ENCODE peak calls at places on chromosomes 7 and 10, in five cellular contexts. One of them, this sample, is unnamed.

GRCh38 chr10:48400129-48400849 is 93.8 kb downstream of the MAPK8 start:
- DNase-seq in tibial nerve: no peak
- DNase-seq in suprapubic skin: no peak
- DNase-seq in spleen: no peak
- DNase-seq in esophagus squamous epithelium: no peak
- DNase-seq in this sample: no peak

GRCh38 chr7:154644366-154644765 is 358.6 kb downstream of the PAXIP1 start:
- DNase-seq in tibial nerve: no peak
- DNase-seq in suprapubic skin: no peak
- DNase-seq in spleen: no peak
- DNase-seq in esophagus squamous epithelium: no peak
- DNase-seq in this sample: no peak

GRCh38 chr10:25050402-25050801 is 34.0 kb downstream of the THNSL1 start:
- DNase-seq in tibial nerve: no peak
- DNase-seq in suprapubic skin: no peak
- DNase-seq in spleen: no peak
- DNase-seq in esophagus squamous epithelium: no peak
- DNase-seq in this sample: no peak

GRCh38 chr10:113563306-113564088 is 10.6 kb downstream of the HABP2 start:
- DNase-seq in tibial nerve: peak
- DNase-seq in suprapubic skin: peak
- DNase-seq in spleen: peak
- DNase-seq in esophagus squamous epithelium: no peak
- DNase-seq in this sample: peak

GRCh38 chr10:132872658-132873057 is 69.7 kb downstream of the CFAP46 start:
- DNase-seq in tibial nerve: no peak
- DNase-seq in suprapubic skin: peak
- DNase-seq in spleen: peak
- DNase-seq in esophagus squamous epithelium: no peak
- DNase-seq in this sample: peak

GRCh38 chr7:134056816-134057215 is 70.3 kb upstream of the LRGUK start:
- DNase-seq in tibial nerve: no peak
- DNase-seq in suprapubic skin: no peak
- DNase-seq in spleen: no peak
- DNase-seq in esophagus squamous epithelium: no peak
- DNase-seq in this sample: no peak

GRCh38 chr10:117537436-117537903 is 5.1 kb upstream of the EMX2 start:
- DNase-seq in tibial nerve: no peak
- DNase-seq in suprapubic skin: peak
- DNase-seq in spleen: no peak
- DNase-seq in esophagus squamous epithelium: no peak
- DNase-seq in this sample: peak

GRCh38 chr10:87782721-87783120 is 35.3 kb downstream of the ATAD1 start:
- DNase-seq in tibial nerve: no peak
- DNase-seq in suprapubic skin: no peak
- DNase-seq in spleen: no peak
- DNase-seq in esophagus squamous epithelium: no peak
- DNase-seq in this sample: no peak

GRCh38 chr7:54015251-54015650 is 526.9 kb upstream of the VSTM2A start:
- DNase-seq in tibial nerve: no peak
- DNase-seq in suprapubic skin: no peak
- DNase-seq in spleen: no peak
- DNase-seq in esophagus squamous epithelium: no peak
- DNase-seq in this sample: no peak

GRCh38 chr7:120989571-120990220 is 1.2 kb downstream of the CPED1 start:
- DNase-seq in tibial nerve: no peak
- DNase-seq in suprapubic skin: no peak
- DNase-seq in spleen: peak
- DNase-seq in esophagus squamous epithelium: no peak
- DNase-seq in this sample: peak

GRCh38 chr10:99873846-99874245 is 91.4 kb downstream of the ABCC2 start:
- DNase-seq in tibial nerve: no peak
- DNase-seq in suprapubic skin: no peak
- DNase-seq in spleen: no peak
- DNase-seq in esophagus squamous epithelium: no peak
- DNase-seq in this sample: no peak

GRCh38 chr7:75711634-75712494 is 26.9 kb downstream of the HIP1 start:
- DNase-seq in tibial nerve: no peak
- DNase-seq in suprapubic skin: no peak
- DNase-seq in spleen: peak
- DNase-seq in esophagus squamous epithelium: no peak
- DNase-seq in this sample: no peak

GRCh38 chr7:133887459-133887858 is 239.7 kb upstream of the LRGUK start:
- DNase-seq in tibial nerve: no peak
- DNase-seq in suprapubic skin: no peak
- DNase-seq in spleen: no peak
- DNase-seq in esophagus squamous epithelium: no peak
- DNase-seq in this sample: no peak

GRCh38 chr10:103244663-103245271 is 920 bp upstream of the RPEL1 start:
- DNase-seq in tibial nerve: peak
- DNase-seq in suprapubic skin: peak
- DNase-seq in spleen: peak
- DNase-seq in esophagus squamous epithelium: no peak
- DNase-seq in this sample: peak

GRCh38 chr10:13769926-13770325 is 183.2 kb downstream of the PRPF18 start:
- DNase-seq in tibial nerve: no peak
- DNase-seq in suprapubic skin: no peak
- DNase-seq in spleen: no peak
- DNase-seq in esophagus squamous epithelium: no peak
- DNase-seq in this sample: peak

GRCh38 chr7:83469076-83469475 is 179.9 kb downstream of the SEMA3E start:
- DNase-seq in tibial nerve: no peak
- DNase-seq in suprapubic skin: no peak
- DNase-seq in spleen: no peak
- DNase-seq in esophagus squamous epithelium: no peak
- DNase-seq in this sample: no peak

GRCh38 chr7:142488842-142489241 is 231.0 kb upstream of the PRSS58 start:
- DNase-seq in tibial nerve: no peak
- DNase-seq in suprapubic skin: no peak
- DNase-seq in spleen: no peak
- DNase-seq in esophagus squamous epithelium: no peak
- DNase-seq in this sample: no peak

GRCh38 chr7:71264005-71264404 is 132.1 kb downstream of the GALNT17 start:
- DNase-seq in tibial nerve: no peak
- DNase-seq in suprapubic skin: no peak
- DNase-seq in spleen: no peak
- DNase-seq in esophagus squamous epithelium: no peak
- DNase-seq in this sample: no peak

GRCh38 chr10:77070892-77071595 is 566.6 kb downstream of the KCNMA1 start:
- DNase-seq in tibial nerve: peak
- DNase-seq in suprapubic skin: peak
- DNase-seq in spleen: no peak
- DNase-seq in esophagus squamous epithelium: no peak
- DNase-seq in this sample: peak

GRCh38 chr7:129853661-129854268 is 99.0 kb downstream of the UBE2H start:
- DNase-seq in tibial nerve: no peak
- DNase-seq in suprapubic skin: no peak
- DNase-seq in spleen: no peak
- DNase-seq in esophagus squamous epithelium: no peak
- DNase-seq in this sample: no peak

GRCh38 chr7:32102432-32102851 is 32.2 kb upstream of the PDE1C start:
- DNase-seq in tibial nerve: no peak
- DNase-seq in suprapubic skin: no peak
- DNase-seq in spleen: no peak
- DNase-seq in esophagus squamous epithelium: no peak
- DNase-seq in this sample: no peak

GRCh38 chr7:35630573-35630972 is 64.4 kb downstream of the HERPUD2 start:
- DNase-seq in tibial nerve: no peak
- DNase-seq in suprapubic skin: no peak
- DNase-seq in spleen: no peak
- DNase-seq in esophagus squamous epithelium: no peak
- DNase-seq in this sample: no peak

GRCh38 chr10:10852464-10852863 is 165.2 kb upstream of the CELF2 start:
- DNase-seq in tibial nerve: no peak
- DNase-seq in suprapubic skin: no peak
- DNase-seq in spleen: no peak
- DNase-seq in esophagus squamous epithelium: no peak
- DNase-seq in this sample: no peak

GRCh38 chr7:151897201-151897711 is 20.3 kb upstream of the PRKAG2 start:
- DNase-seq in tibial nerve: no peak
- DNase-seq in suprapubic skin: no peak
- DNase-seq in spleen: peak
- DNase-seq in esophagus squamous epithelium: no peak
- DNase-seq in this sample: peak

GRCh38 chr10:109741712-109742111 is 181.6 kb downstream of the XPNPEP1 start:
- DNase-seq in tibial nerve: no peak
- DNase-seq in suprapubic skin: no peak
- DNase-seq in spleen: no peak
- DNase-seq in esophagus squamous epithelium: no peak
- DNase-seq in this sample: no peak

GRCh38 chr10:120424198-120424464 is 32.9 kb upstream of the PLPP4 start:
- DNase-seq in tibial nerve: no peak
- DNase-seq in suprapubic skin: no peak
- DNase-seq in spleen: no peak
- DNase-seq in esophagus squamous epithelium: no peak
- DNase-seq in this sample: no peak

GRCh38 chr10:89078729-89079672 is 88.4 kb downstream of the FAS start:
- DNase-seq in tibial nerve: no peak
- DNase-seq in suprapubic skin: no peak
- DNase-seq in spleen: no peak
- DNase-seq in esophagus squamous epithelium: no peak
- DNase-seq in this sample: no peak
- TF ChIP-seq POLR2A in tibial nerve: no peak
- TF ChIP-seq POLR2A in suprapubic skin: no peak
- TF ChIP-seq POLR2A in spleen: no peak
- TF ChIP-seq POLR2A in esophagus squamous epithelium: no peak
- TF ChIP-seq POLR2A in this sample: no peak

DNA sequence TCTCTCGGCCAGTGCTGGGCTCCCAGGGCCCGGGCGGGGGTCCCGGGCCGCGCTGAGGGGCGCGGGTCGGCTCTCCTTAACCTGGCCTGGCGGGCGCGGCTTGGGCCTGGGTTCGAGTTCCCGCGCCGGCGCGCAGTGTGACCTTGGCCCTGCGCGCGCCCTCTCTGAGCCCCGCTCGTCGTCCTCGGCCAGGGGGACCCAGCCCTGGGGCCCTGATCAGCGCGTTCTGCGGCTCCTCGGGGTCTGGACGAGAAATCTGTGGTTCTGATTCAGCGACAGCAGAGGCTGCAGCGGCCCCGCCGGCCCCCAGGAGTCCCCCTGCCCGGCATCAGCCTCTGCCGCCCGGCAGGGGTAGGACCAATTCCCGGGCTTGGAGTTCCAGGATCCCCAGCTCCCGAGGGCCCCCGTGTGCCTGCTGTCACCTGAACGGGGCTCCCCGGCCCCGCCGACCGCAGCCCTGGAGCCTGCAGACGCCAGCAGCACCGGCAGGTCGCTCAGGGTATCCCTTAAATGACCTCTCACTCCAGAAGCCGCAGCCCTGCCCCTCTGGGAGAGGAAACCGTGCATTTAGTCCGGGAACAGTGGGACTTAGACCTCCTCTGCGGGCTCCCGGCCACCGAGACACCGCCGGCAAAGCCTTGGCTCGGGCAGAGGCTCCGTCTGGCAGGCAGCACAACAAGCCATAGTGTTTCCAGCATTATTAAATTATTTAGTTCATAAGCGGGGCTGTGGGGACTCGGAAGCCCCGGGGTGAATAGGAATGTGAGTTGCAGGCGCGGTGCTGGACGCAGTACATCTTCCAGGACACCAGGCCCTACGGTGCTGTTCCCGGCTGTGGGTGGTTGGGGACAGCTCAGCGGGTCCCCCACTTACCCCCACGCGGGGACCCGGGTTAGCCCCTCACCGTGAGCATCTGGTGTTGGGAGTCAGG is 572 bp downstream of the CHST12 start:
- DNase-seq in tibial nerve: no peak
- DNase-seq in suprapubic skin: no peak
- DNase-seq in spleen: no peak
- DNase-seq in esophagus squamous epithelium: no peak
- DNase-seq in this sample: no peak
- TF ChIP-seq CTCF in tibial nerve: peak
- TF ChIP-seq CTCF in suprapubic skin: no peak
- TF ChIP-seq CTCF in spleen: no peak
- TF ChIP-seq CTCF in esophagus squamous epithelium: peak
- TF ChIP-seq CTCF in this sample: no peak

GRCh38 chr7:149604521-149604920 is 106.9 kb upstream of the ZNF746 start:
- DNase-seq in tibial nerve: no peak
- DNase-seq in suprapubic skin: no peak
- DNase-seq in spleen: no peak
- DNase-seq in esophagus squamous epithelium: no peak
- DNase-seq in this sample: no peak

GRCh38 chr7:149605696-149606095 is 108.1 kb upstream of the ZNF746 start:
- DNase-seq in tibial nerve: no peak
- DNase-seq in suprapubic skin: no peak
- DNase-seq in spleen: no peak
- DNase-seq in esophagus squamous epithelium: no peak
- DNase-seq in this sample: no peak

GRCh38 chr7:149607683-149608082 is 110.1 kb upstream of the ZNF746 start:
- DNase-seq in tibial nerve: no peak
- DNase-seq in suprapubic skin: no peak
- DNase-seq in spleen: no peak
- DNase-seq in esophagus squamous epithelium: no peak
- DNase-seq in this sample: no peak

GRCh38 chr7:149608168-149608567 is 110.6 kb upstream of the ZNF746 start:
- DNase-seq in tibial nerve: no peak
- DNase-seq in suprapubic skin: no peak
- DNase-seq in spleen: no peak
- DNase-seq in esophagus squamous epithelium: no peak
- DNase-seq in this sample: no peak

DNA sequence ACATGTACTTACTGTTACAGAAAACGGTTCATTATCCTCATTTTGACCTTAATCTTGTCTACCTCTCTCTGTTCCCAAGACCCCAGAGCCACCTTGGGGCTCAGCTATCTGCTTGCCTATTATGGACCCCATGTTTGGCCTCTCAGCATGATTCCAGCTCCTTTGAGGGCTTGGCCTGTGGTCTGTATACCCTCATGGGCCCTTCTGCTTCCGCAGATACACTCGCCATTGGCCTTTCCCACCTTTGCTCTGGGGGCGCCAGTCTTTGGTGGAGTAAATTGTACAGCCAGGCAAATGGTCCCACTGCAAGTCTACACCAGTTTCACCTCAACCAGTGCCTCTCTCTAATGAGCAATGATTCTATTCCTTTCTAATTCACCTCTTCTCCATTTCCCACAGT is 109.2 kb upstream of the ZNF746 start:
- DNase-seq in tibial nerve: no peak
- DNase-seq in suprapubic skin: no peak
- DNase-seq in spleen: no peak
- DNase-seq in esophagus squamous epithelium: no peak
- DNase-seq in this sample: no peak
- TF ChIP-seq POLR2A in tibial nerve: no peak
- TF ChIP-seq POLR2A in suprapubic skin: no peak
- TF ChIP-seq POLR2A in spleen: no peak
- TF ChIP-seq POLR2A in esophagus squamous epithelium: no peak
- TF ChIP-seq POLR2A in this sample: no peak

GRCh38 chr10:79179404-79180309 is 110.9 kb downstream of the ZMIZ1 start:
- DNase-seq in tibial nerve: no peak
- DNase-seq in suprapubic skin: no peak
- DNase-seq in spleen: no peak
- DNase-seq in esophagus squamous epithelium: no peak
- DNase-seq in this sample: no peak

GRCh38 chr10:79176949-79177602 is 108.3 kb downstream of the ZMIZ1 start:
- DNase-seq in tibial nerve: no peak
- DNase-seq in suprapubic skin: no peak
- DNase-seq in spleen: no peak
- DNase-seq in esophagus squamous epithelium: no peak
- DNase-seq in this sample: no peak

GRCh38 chr10:79180619-79181221 is 112.0 kb downstream of the ZMIZ1 start:
- DNase-seq in tibial nerve: no peak
- DNase-seq in suprapubic skin: no peak
- DNase-seq in spleen: no peak
- DNase-seq in esophagus squamous epithelium: no peak
- DNase-seq in this sample: no peak

GRCh38 chr10:79178070-79178576 is 109.4 kb downstream of the ZMIZ1 start:
- DNase-seq in tibial nerve: no peak
- DNase-seq in suprapubic skin: no peak
- DNase-seq in spleen: no peak
- DNase-seq in esophagus squamous epithelium: no peak
- DNase-seq in this sample: no peak

GRCh38 chr10:79178614-79179403 is 110.0 kb downstream of the ZMIZ1 start:
- DNase-seq in tibial nerve: no peak
- DNase-seq in suprapubic skin: no peak
- DNase-seq in spleen: no peak
- DNase-seq in esophagus squamous epithelium: no peak
- DNase-seq in this sample: no peak
- TF ChIP-seq CTCF in tibial nerve: no peak
- TF ChIP-seq CTCF in suprapubic skin: no peak
- TF ChIP-seq CTCF in spleen: no peak
- TF ChIP-seq CTCF in esophagus squamous epithelium: no peak
- TF ChIP-seq CTCF in this sample: no peak